ENCODE peak calls at places on chromosomes 2 and 18, in seven cellular contexts. S is lower lobe of right lung; U is Peyer's patch; V is CD4-positive, CD25-positive, alpha-beta regulatory T cell; T is esophagus squamous epithelium; N is mucosa of descending colon; M is K562. H is an unnamed sample. For H3K36me3, the result is how much of the 10 kb centered on the place peaks cover.

GRCh38 chr18:67938691-67939090 is 422.2 kb upstream of the DSEL start:
- DNase-seq in V (no peak), M (no peak), N (no peak), U (no peak), S (no peak), T (no peak), H (no peak)

GRCh38 chr2:226903179-226903578 is 67.3 kb downstream of the RHBDD1 start:
- DNase-seq in N (no peak), S (no peak), T (no peak), M (no peak), V (no peak), U (no peak), H (no peak)

GRCh38 chr2:237257471-237257951 is 156.5 kb downstream of the COL6A3 start:
- DNase-seq in M (no peak), N (no peak), T (no peak), V (no peak), U (no peak), S (no peak), H (no peak)

GRCh38 chr2:176079285-176079830 is 4.4 kb downstream of the EVX2 start:
- DNase-seq in N (no peak), U (no peak), M (no peak), S (no peak), V (no peak), T (no peak), H (peak)

GRCh38 chr2:215698566-215698965 is 262.7 kb upstream of the FN1 start:
- DNase-seq in S (no peak), V (no peak), U (no peak), T (no peak), N (no peak), M (no peak), H (peak)

GRCh38 chr18:23243178-23243577 is 107.9 kb downstream of the CABLES1 start:
- DNase-seq in M (no peak), S (peak), N (no peak), V (no peak), U (no peak), T (no peak), H (peak)

GRCh38 chr2:119409506-119409905 is 22.1 kb upstream of the TMEM37 start:
- DNase-seq in N (no peak), S (no peak), T (no peak), M (no peak), U (no peak), V (no peak), H (no peak)

GRCh38 chr2:68857855-68858456 is 13.2 kb downstream of the BMP10 start:
- DNase-seq in V (no peak), N (no peak), S (no peak), T (no peak), U (no peak), M (no peak), H (peak)

GRCh38 chr18:79755496-79756142 is 42.1 kb upstream of the KCNG2 start:
- DNase-seq in T (no peak), N (no peak), V (no peak), U (no peak), S (no peak), M (no peak), H (peak)

GRCh38 chr2:190722061-190722759 is 73.3 kb downstream of the NAB1 start:
- DNase-seq in U (no peak), S (no peak), M (no peak), T (no peak), N (no peak), V (no peak), H (no peak)

GRCh38 chr2:226660524-226660923 is 139.1 kb downstream of the IRS1 start:
- DNase-seq in T (no peak), V (no peak), M (no peak), U (no peak), N (peak), S (no peak), H (peak)

GRCh38 chr2:223835701-223836532 is 1.5 kb downstream of the AP1S3 start:
- DNase-seq in S (peak), V (no peak), N (peak), T (no peak), M (no peak), U (peak), H (no peak)

GRCh38 chr18:77063256-77063655 is 69.3 kb downstream of the MBP start:
- DNase-seq in N (peak), U (peak), S (peak), M (no peak), T (no peak), V (peak), H (peak)

GRCh38 chr2:219499058-219499307 is 292 bp downstream of the GMPPA start:
- DNase-seq in T (no peak), M (no peak), V (no peak), U (no peak), S (no peak), N (no peak), H (no peak)
- H3K36me3 ChIP-seq in T (under half), M (under half), V (under half), U (under half), S (under half), N (under half), H (under half)

GRCh38 chr2:144240656-144241339 is 279.1 kb downstream of the ZEB2 start:
- DNase-seq in S (no peak), M (no peak), T (no peak), V (no peak), N (no peak), U (peak), H (no peak)

GRCh38 chr2:144237845-144238637 is 281.9 kb downstream of the ZEB2 start:
- DNase-seq in M (no peak), U (no peak), T (no peak), V (no peak), S (no peak), N (no peak), H (no peak)

GRCh38 chr2:144239726-144240125 is 280.2 kb downstream of the ZEB2 start:
- DNase-seq in V (no peak), T (no peak), S (no peak), M (no peak), N (no peak), U (no peak), H (no peak)

GRCh38 chr2:144237108-144237507 is 282.8 kb downstream of the ZEB2 start:
- DNase-seq in U (no peak), S (no peak), N (no peak), V (no peak), T (no peak), M (no peak), H (no peak)

GRCh38 chr2:144239306-144239705 is 280.6 kb downstream of the ZEB2 start:
- DNase-seq in N (no peak), S (no peak), U (no peak), V (no peak), M (no peak), T (no peak), H (no peak)
- H3K36me3 ChIP-seq in N (under half), S (under half), U (under half), V (under half), M (under half), T (under half), H (under half)

GRCh38 chr2:180871649-180872048 is 108.8 kb upstream of the UBE2E3 start:
- DNase-seq in U (no peak), N (no peak), M (no peak), T (no peak), S (no peak), V (no peak), H (no peak)
- H3K36me3 ChIP-seq in U (under half), N (under half), M (under half), T (under half), S (under half), V (under half), H (under half)

DNA sequence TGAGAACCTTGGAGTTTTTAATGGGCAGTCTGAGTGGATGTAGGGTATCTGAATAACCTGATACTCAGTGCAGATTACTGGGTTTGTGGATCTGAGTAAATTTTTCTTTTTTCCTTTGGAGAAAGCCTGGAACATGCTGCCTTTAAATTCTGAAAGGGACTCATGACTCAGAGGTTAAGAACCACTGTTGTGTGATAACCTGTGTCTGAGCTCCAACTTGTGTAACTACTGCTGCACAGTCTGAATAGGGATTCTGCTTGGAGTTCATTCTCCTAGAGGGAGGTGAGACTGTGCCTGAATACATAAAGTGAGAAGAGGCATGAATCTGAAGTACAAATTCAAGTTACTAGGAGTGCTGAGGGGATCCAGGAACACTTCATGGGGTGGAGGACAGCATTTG is 36.2 kb downstream of the KDM3A start:
- DNase-seq in N (no peak), M (no peak), U (no peak), V (no peak), T (no peak), S (no peak), H (no peak)
- H3K36me3 ChIP-seq in N (under half), M (half or more), U (under half), V (half or more), T (under half), S (half or more), H (under half)

GRCh38 chr18:48934400-48934707 is 16.4 kb downstream of the SMAD7 start:
- DNase-seq in V (no peak), M (no peak), S (no peak), U (no peak), N (no peak), T (no peak), H (no peak)

GRCh38 chr18:48931680-48932461 is 18.9 kb downstream of the SMAD7 start:
- DNase-seq in T (no peak), N (no peak), V (no peak), U (no peak), M (peak), S (no peak), H (no peak)

GRCh38 chr18:48932462-48932818 is 18.3 kb downstream of the SMAD7 start:
- DNase-seq in V (no peak), N (peak), T (no peak), M (no peak), S (no peak), U (no peak), H (no peak)

GRCh38 chr18:48933578-48934399 is 17.0 kb downstream of the SMAD7 start:
- DNase-seq in V (no peak), U (no peak), S (peak), M (peak), T (no peak), N (no peak), H (peak)

DNA sequence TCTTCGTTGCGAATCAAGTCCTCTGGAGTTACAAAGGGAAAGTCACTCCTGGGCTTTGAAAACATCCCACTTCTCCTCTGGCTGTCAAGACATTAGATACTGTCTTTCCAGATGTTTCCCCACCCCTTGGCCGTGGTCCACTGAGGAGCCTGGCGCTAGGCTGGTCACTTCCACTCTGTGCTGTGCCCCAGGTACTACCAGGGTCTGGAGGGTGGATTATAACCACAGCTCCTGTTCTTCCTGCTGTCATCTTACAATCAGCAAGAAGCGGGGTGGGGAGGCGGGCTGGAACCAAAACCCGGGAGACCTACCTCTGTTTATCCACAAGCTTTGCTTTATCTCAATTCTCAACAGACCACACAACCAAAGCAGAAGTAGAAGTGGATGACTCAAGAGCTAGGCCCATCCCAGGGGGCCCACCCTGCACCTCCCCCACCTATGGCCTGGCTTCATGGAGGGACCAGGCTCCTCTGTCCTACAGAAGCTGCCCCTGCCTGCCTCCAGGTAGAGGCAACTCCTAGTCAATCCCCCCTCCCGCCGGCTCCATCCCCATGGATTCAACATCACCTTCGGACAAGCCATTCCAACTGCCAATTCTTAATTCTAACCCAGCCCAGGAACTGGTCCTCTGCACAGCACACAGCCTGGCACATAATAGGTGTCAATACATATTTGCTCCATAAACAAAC is 17.8 kb downstream of the SMAD7 start:
- DNase-seq in N (no peak), T (no peak), V (no peak), S (no peak), U (peak), M (peak), H (no peak)
- H3K36me3 ChIP-seq in N (under half), T (under half), V (under half), S (under half), U (under half), M (under half), H (under half)

H was measured in upper lobe of left lung.